ENCODE peak calls at places on chromosomes 6 and 20, in five cellular contexts. Z is A673, I is Peyer's patch, M is neural progenitor cell, X is upper lobe of right lung. O is an unnamed sample.

GRCh38 chr20:51565741-51566140 is 23.2 kb upstream of the NFATC2 start:
- DNase-seq in M (no peak), Z (peak), I (no peak), X (no peak), O (no peak)

GRCh38 chr6:161362266-161362665 is 88.4 kb upstream of the AGPAT4 start:
- DNase-seq in X (no peak), M (no peak), Z (no peak), I (no peak), O (no peak)

GRCh38 chr20:25529295-25529951 is 55.9 kb downstream of the NINL start:
- DNase-seq in I (no peak), X (no peak), Z (no peak), M (no peak), O (no peak)

GRCh38 chr6:157861814-157862213 is 38.8 kb downstream of the SNX9 start:
- DNase-seq in Z (no peak), M (no peak), X (no peak), I (no peak), O (no peak)

GRCh38 chr6:170086639-170087420 is 204.0 kb downstream of the DLL1 start:
- DNase-seq in I (no peak), M (no peak), X (peak), Z (no peak), O (no peak)

GRCh38 chr6:170143401-170144150 is 147.3 kb downstream of the DLL1 start:
- DNase-seq in X (peak), Z (no peak), M (no peak), I (no peak), O (no peak)

GRCh38 chr6:111520519-111520918 is 37.5 kb upstream of the REV3L start:
- DNase-seq in I (no peak), M (no peak), X (no peak), Z (no peak), O (no peak)

GRCh38 chr6:33213166-33213988 is 5.1 kb downstream of the RING1 start:
- DNase-seq in X (no peak), Z (no peak), M (peak), I (no peak), O (no peak)

GRCh38 chr20:58556961-58557360 is 41.8 kb upstream of the APCDD1L start:
- DNase-seq in X (no peak), Z (no peak), M (no peak), I (no peak), O (no peak)

GRCh38 chr20:45823949-45824835 is 2.9 kb downstream of the TNNC2 start:
- DNase-seq in I (peak), Z (peak), X (no peak), M (peak), O (peak)

GRCh38 chr6:33837971-33838665 is 34.3 kb upstream of the MLN start:
- DNase-seq in X (no peak), I (no peak), M (peak), Z (no peak), O (peak)

GRCh38 chr6:118746100-118746874 is 94.9 kb upstream of the CEP85L start:
- DNase-seq in I (no peak), X (no peak), M (no peak), Z (no peak), O (no peak)

GRCh38 chr6:79821859-79822258 is 125.5 kb downstream of the ELOVL4 start:
- DNase-seq in I (no peak), Z (no peak), X (no peak), M (no peak), O (peak)

GRCh38 chr6:157634566-157634965 is 188.5 kb upstream of the SNX9 start:
- DNase-seq in M (no peak), X (no peak), I (no peak), Z (no peak), O (no peak)

GRCh38 chr20:60477958-60478357 is 519.7 kb downstream of the CDH26 start:
- DNase-seq in I (no peak), M (no peak), Z (no peak), X (no peak), O (no peak)

GRCh38 chr6:142014515-142014914 is 118.2 kb upstream of the GJE1 start:
- DNase-seq in X (no peak), I (no peak), M (no peak), Z (peak), O (peak)

GRCh38 chr6:1801401-1801800 is 191.7 kb downstream of the FOXC1 start:
- DNase-seq in I (no peak), Z (no peak), X (no peak), M (no peak), O (no peak)

GRCh38 chr6:32192608-32193039 is at the start of gene GPSM3:
- DNase-seq in Z (no peak), M (no peak), I (peak), X (peak), O (no peak)

GRCh38 chr6:15522026-15522425 is 140.8 kb downstream of the DTNBP1 start:
- DNase-seq in X (peak), M (no peak), I (no peak), Z (no peak), O (no peak)

GRCh38 chr20:52972190-52972937 is at the start of gene TSHZ2:
- DNase-seq in I (peak), X (no peak), Z (peak), M (peak), O (peak)

GRCh38 chr6:56381852-56382251 is 134.5 kb upstream of the COL21A1 start:
- DNase-seq in X (no peak), Z (peak), M (no peak), I (no peak), O (no peak)

GRCh38 chr6:85460951-85461805 is 11.3 kb downstream of the NT5E start:
- DNase-seq in I (peak), M (no peak), X (no peak), Z (no peak), O (no peak)

GRCh38 chr6:143673638-143674037 is 4.1 kb upstream of the PHACTR2 start:
- DNase-seq in M (peak), Z (peak), X (no peak), I (no peak), O (peak)

GRCh38 chr20:50980071-50980681 is 21.6 kb downstream of the MOCS3 start:
- DNase-seq in Z (peak), X (no peak), M (no peak), I (no peak), O (peak)

GRCh38 chr6:129251669-129252376 is 368.9 kb downstream of the LAMA2 start:
- DNase-seq in Z (peak), M (peak), X (no peak), I (peak), O (peak)

DNA sequence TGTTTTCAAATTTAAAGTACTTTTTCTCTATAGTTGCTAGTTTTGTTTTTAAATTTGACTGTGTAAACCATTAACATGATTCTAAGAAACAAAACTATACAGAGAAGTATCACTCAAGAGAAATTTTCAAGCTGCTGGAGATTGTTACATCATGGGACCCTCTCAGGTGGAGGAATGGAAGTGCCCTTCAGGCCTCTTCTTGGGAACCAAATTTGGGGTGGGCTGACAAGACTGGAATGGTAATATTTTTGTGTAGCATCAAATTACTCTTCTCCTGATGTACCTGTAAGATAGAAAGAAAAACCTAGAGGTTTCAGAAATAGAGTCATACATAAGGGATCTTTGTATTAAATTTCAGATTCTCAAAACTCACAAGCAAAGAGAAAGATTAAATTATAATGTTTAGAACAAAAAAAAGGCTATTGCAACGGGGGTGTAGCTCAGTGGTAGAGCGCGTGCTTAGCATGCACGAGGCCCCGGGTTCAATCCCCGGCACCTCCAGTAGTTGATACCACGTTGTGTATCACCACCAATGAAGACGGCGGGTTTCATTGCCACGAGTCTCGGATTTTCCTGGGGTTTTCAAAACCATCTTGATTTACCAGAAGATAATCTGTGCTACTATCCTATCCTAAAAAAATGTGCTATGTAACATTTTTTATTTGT is 193.7 kb downstream of the GPX5 start:
- DNase-seq in X (no peak), Z (peak), I (no peak), M (no peak), O (no peak)
- H3K27ac ChIP-seq in X (no peak), Z (no peak), I (no peak), M (no peak), O (no peak)

DNA sequence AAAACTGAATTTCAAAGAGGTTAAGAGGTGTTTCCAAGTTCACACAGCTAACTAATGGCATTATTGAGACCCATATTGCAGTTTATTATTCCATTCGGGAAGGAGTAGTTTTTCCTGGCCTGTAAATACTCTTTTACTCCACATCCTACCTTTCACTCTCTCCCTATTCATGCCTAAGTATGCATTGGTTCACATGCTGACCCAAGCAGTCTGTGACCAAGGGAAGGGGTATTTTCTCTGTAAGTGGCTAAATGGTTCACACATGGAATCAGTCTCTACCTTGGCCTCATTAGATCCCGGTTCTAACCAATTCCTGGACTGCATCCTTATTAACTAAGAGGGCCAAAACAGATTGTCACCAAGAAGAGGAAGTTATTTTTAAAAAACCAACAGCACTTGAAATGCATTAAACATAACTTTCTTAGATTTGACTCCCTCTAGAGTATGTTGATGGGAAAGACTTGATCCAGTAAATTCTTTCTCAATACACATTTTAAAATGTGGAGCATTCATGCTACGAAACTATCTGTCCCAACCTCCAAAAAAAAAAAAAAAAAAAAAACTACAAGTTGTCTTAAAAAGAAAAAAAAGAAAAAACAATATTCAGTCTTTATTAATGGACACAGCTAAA is 17.8 kb upstream of the RSPO3 start:
- DNase-seq in I (no peak), M (no peak), X (no peak), Z (peak), O (no peak)
- TF ChIP-seq CTCF in I (no peak), M (peak), X (peak), Z (peak), O (no peak)

GRCh38 chr20:1491891-1492642 is 847 bp upstream of the SIRPB2 start:
- DNase-seq in X (no peak), Z (peak), M (no peak), I (no peak), O (no peak)
- H3K27ac ChIP-seq in X (peak), Z (peak), M (no peak), I (no peak), O (no peak)

GRCh38 chr6:36839819-36840379 is 655 bp upstream of the CPNE5 start:
- DNase-seq in M (peak), Z (peak), X (no peak), I (no peak), O (no peak)
- TF ChIP-seq CTCF in M (peak), Z (peak), X (peak), I (peak), O (no peak)

DNA sequence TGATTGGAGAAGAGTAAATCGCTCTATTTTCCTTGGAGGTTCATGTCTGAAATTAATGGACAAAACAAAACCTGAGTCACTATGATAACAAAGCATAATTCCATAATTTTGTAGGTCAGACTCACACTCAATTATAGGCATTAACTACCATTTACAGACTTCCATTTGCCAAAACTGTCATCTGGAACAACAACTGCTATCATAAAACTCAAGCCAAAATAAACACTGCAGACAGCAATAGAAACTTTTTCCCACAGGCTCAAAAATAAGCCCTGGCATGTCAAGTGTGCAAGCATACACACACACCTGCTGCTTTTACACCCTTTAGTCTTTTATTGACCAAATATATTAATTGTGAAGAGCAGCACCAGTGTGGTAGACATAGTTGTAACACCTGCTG is 7.1 kb downstream of the MRPS10 start:
- DNase-seq in I (no peak), M (no peak), Z (no peak), X (no peak), O (no peak)
- H3K27ac ChIP-seq in I (no peak), M (no peak), Z (no peak), X (no peak), O (no peak)

GRCh38 chr6:165098165-165098564 is 211.2 kb downstream of the C6orf118 start:
- DNase-seq in Z (peak), M (peak), X (no peak), I (no peak), O (no peak)
- TF ChIP-seq CTCF in Z (peak), M (peak), X (no peak), I (no peak), O (no peak)

GRCh38 chr6:25582101-25582500 is 69.9 kb upstream of the SCGN start:
- DNase-seq in X (no peak), I (no peak), Z (no peak), M (no peak), O (no peak)

GRCh38 chr6:25579902-25580495 is 72.0 kb upstream of the SCGN start:
- DNase-seq in Z (no peak), X (no peak), M (no peak), I (no peak), O (no peak)

GRCh38 chr6:25583906-25584305 is 68.1 kb upstream of the SCGN start:
- DNase-seq in I (no peak), Z (no peak), X (no peak), M (no peak), O (no peak)

GRCh38 chr6:25585225-25585624 is 66.8 kb upstream of the SCGN start:
- DNase-seq in Z (no peak), M (no peak), X (no peak), I (no peak), O (no peak)

GRCh38 chr6:25583099-25583498 is 68.9 kb upstream of the SCGN start:
- DNase-seq in X (no peak), M (no peak), Z (peak), I (no peak), O (no peak)
- H3K27ac ChIP-seq in X (no peak), M (no peak), Z (no peak), I (no peak), O (no peak)

GRCh38 chr20:44475694-44476560 is at the start of gene TTPAL:
- DNase-seq in Z (peak), M (peak), I (peak), X (peak), O (peak)
- TF ChIP-seq CTCF in Z (no peak), M (no peak), I (peak), X (peak), O (no peak)

GRCh38 chr20:57387945-57388351 is 3.2 kb upstream of the RBM38 start:
- DNase-seq in Z (no peak), X (no peak), I (no peak), M (no peak), O (no peak)

GRCh38 chr20:57385940-57386339 is 5.3 kb upstream of the RBM38 start:
- DNase-seq in I (no peak), M (no peak), Z (no peak), X (no peak), O (no peak)

GRCh38 chr20:57387463-57387862 is 3.7 kb upstream of the RBM38 start:
- DNase-seq in I (no peak), Z (no peak), M (no peak), X (no peak), O (no peak)

GRCh38 chr20:57384953-57385761 is 6.0 kb upstream of the RBM38 start:
- DNase-seq in I (no peak), Z (no peak), X (no peak), M (no peak), O (no peak)

DNA sequence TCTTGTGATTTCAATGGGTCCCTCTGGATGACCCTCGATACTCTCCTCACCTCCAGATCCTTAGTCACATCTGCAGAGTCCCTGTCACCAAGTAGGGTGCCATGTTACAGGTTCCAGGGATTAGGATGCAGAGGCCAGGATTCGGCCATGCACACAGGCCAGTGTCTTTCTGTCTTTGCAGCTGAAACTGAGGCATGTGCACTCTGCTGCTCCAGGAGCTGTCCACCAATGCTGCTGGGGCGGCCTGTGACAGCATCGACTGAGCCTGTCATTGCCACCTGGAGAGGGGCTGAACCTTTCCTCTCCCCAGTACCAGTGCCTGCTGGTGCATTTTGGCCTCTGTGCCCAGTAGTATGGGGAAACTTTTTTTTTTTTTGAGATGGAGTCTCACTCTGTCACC is 4.4 kb upstream of the RBM38 start:
- DNase-seq in X (no peak), M (no peak), I (no peak), Z (no peak), O (no peak)
- H3K27ac ChIP-seq in X (no peak), M (no peak), I (no peak), Z (no peak), O (no peak)

O was measured in RWPE1.